ENCODE peak calls at places on chromosomes 1 and 21, in seven cellular contexts. D is uterus, R is adipocyte, G is foreskin fibroblast, U is GM23248, N is cardiac fibroblast, Q is HFF-Myc. I is an unnamed sample.

GRCh38 chr1:200206340-200206739 is 178.8 kb downstream of the NR5A2 start:
- DNase-seq in N (peak), D (no peak), G (peak), U (peak), R (peak), Q (no peak), I (no peak)

GRCh38 chr1:193979219-193979618 is 792.8 kb upstream of the B3GALT2 start:
- DNase-seq in G (no peak), R (no peak), Q (no peak), D (no peak), U (no peak), N (no peak), I (no peak)

GRCh38 chr21:38849776-38850175 is 44.0 kb downstream of the ETS2 start:
- DNase-seq in U (no peak), G (no peak), Q (no peak), D (no peak), N (no peak), R (no peak), I (no peak)

GRCh38 chr1:2451744-2452582 is 24.1 kb upstream of the PLCH2 start:
- DNase-seq in D (no peak), R (peak), Q (peak), U (peak), G (peak), N (peak), I (no peak)

GRCh38 chr1:243725846-243726245 is 124.2 kb downstream of the AKT3 start:
- DNase-seq in R (no peak), U (no peak), D (no peak), Q (no peak), G (no peak), N (no peak), I (no peak)

GRCh38 chr1:105608713-105609112 is 1447.8 kb upstream of the PRMT6 start:
- DNase-seq in N (peak), R (peak), Q (no peak), G (peak), D (no peak), U (peak), I (no peak)

GRCh38 chr1:1558591-1558990 is 16.1 kb downstream of the SSU72 start:
- DNase-seq in R (no peak), D (no peak), U (no peak), G (no peak), N (no peak), Q (no peak), I (no peak)

GRCh38 chr1:25469177-25469576 is 38.5 kb downstream of the MACO1 start:
- DNase-seq in N (peak), G (peak), R (peak), D (no peak), U (peak), Q (no peak), I (no peak)

GRCh38 chr1:117802546-117803257 is 126.7 kb downstream of the GDAP2 start:
- DNase-seq in U (peak), D (no peak), G (peak), Q (no peak), N (no peak), R (no peak), I (no peak)

GRCh38 chr1:39490596-39491145 is 765 bp upstream of the BMP8A start:
- DNase-seq in D (no peak), R (no peak), Q (no peak), N (no peak), G (no peak), U (peak), I (no peak)

GRCh38 chr1:243471026-243471685 is 215.3 kb downstream of the SDCCAG8 start:
- DNase-seq in R (no peak), U (no peak), N (no peak), Q (no peak), G (peak), D (no peak), I (no peak)

GRCh38 chr1:153095764-153096163 is 1.4 kb upstream of the SPRR2E start:
- DNase-seq in D (no peak), Q (no peak), G (no peak), R (no peak), U (no peak), N (no peak), I (no peak)

GRCh38 chr1:85200367-85200869 is 398 bp downstream of the SYDE2 start:
- DNase-seq in N (peak), Q (no peak), R (peak), G (peak), U (peak), D (no peak), I (no peak)

GRCh38 chr1:94907161-94907560 is 19.7 kb downstream of the CNN3 start:
- DNase-seq in U (no peak), N (no peak), R (no peak), G (no peak), D (no peak), Q (no peak), I (no peak)

GRCh38 chr21:30044447-30045064 is 104.8 kb upstream of the GRIK1 start:
- DNase-seq in G (peak), Q (peak), D (no peak), U (peak), R (peak), N (peak), I (no peak)

GRCh38 chr1:91007827-91008226 is 14.0 kb downstream of the ZNF644 start:
- DNase-seq in G (peak), Q (no peak), D (no peak), N (no peak), R (peak), U (peak), I (no peak)

GRCh38 chr1:206524739-206525364 is 17.5 kb downstream of the RASSF5 start:
- DNase-seq in G (no peak), Q (no peak), U (no peak), N (no peak), R (no peak), D (no peak), I (no peak)

GRCh38 chr1:42931108-42931539 is 27.5 kb downstream of the SLC2A1 start:
- DNase-seq in G (peak), N (peak), U (peak), R (peak), D (no peak), Q (no peak), I (peak)

GRCh38 chr1:229753764-229754553 is 127.9 kb downstream of the URB2 start:
- DNase-seq in R (no peak), N (no peak), U (peak), Q (no peak), G (no peak), D (no peak), I (no peak)

GRCh38 chr1:11924334-11925195 is 1.7 kb downstream of the KIAA2013 start:
- DNase-seq in N (no peak), U (peak), D (no peak), R (no peak), G (no peak), Q (no peak), I (no peak)

GRCh38 chr21:44011774-44012473 is at the start of gene TRAPPC10:
- DNase-seq in U (peak), N (peak), D (peak), G (peak), R (peak), Q (no peak), I (peak)

GRCh38 chr1:42210421-42211133 is 46.0 kb upstream of the GUCA2A start:
- DNase-seq in U (peak), Q (no peak), G (peak), N (peak), R (no peak), D (no peak), I (no peak)

GRCh38 chr1:182587666-182588438 is 1.2 kb downstream of the RNASEL start:
- DNase-seq in Q (no peak), N (no peak), G (no peak), R (no peak), U (no peak), D (no peak), I (no peak)

GRCh38 chr1:53592985-53593757 is 134.0 kb downstream of the DMRTB1 start:
- DNase-seq in D (no peak), Q (no peak), G (no peak), U (no peak), N (no peak), R (no peak), I (no peak)

GRCh38 chr1:158248122-158248521 is 6.1 kb upstream of the CD1A start:
- DNase-seq in G (no peak), D (no peak), R (no peak), Q (no peak), N (no peak), U (no peak), I (no peak)

GRCh38 chr21:15788847-15789548 is 59.2 kb downstream of the USP25 start:
- DNase-seq in Q (no peak), R (peak), N (peak), G (peak), U (peak), D (no peak), I (no peak)

GRCh38 chr1:175757381-175758015 is 14.1 kb upstream of the TNR start:
- DNase-seq in D (no peak), Q (no peak), N (peak), U (peak), G (no peak), R (no peak), I (no peak)

GRCh38 chr21:42063206-42063577 is 7.9 kb upstream of the UMODL1 start:
- DNase-seq in Q (no peak), D (no peak), N (no peak), R (no peak), U (no peak), G (no peak), I (no peak)

GRCh38 chr1:225735252-225736149 is 42.1 kb upstream of the SRP9 start:
- DNase-seq in N (peak), U (peak), Q (peak), D (peak), R (peak), G (peak), I (no peak)

GRCh38 chr1:201614262-201615015 is 75.5 kb downstream of the NAV1 start:
- DNase-seq in G (peak), U (peak), R (peak), D (no peak), Q (no peak), N (peak), I (no peak)

GRCh38 chr1:116934586-116935207 is 25.0 kb downstream of the PTGFRN start:
- DNase-seq in N (peak), Q (no peak), R (no peak), U (no peak), G (no peak), D (no peak), I (no peak)

GRCh38 chr1:167561753-167562152 is 8.2 kb upstream of the CREG1 start:
- DNase-seq in Q (no peak), N (no peak), U (no peak), D (no peak), G (no peak), R (no peak), I (no peak)

GRCh38 chr1:107875689-107876088 is 89.3 kb downstream of the VAV3 start:
- DNase-seq in G (no peak), N (no peak), D (no peak), U (no peak), Q (no peak), R (no peak), I (no peak)

GRCh38 chr1:42965339-42965738 is 6.7 kb upstream of the SLC2A1 start:
- DNase-seq in R (no peak), U (no peak), Q (no peak), D (no peak), G (no peak), N (no peak), I (no peak)

GRCh38 chr1:197911857-197912696 is 5.1 kb upstream of the LHX9 start:
- DNase-seq in N (no peak), D (no peak), G (peak), U (no peak), Q (no peak), R (no peak), I (peak)

GRCh38 chr1:161115132-161115711 is 2.6 kb downstream of the PFDN2 start:
- DNase-seq in Q (no peak), N (peak), D (no peak), R (no peak), U (peak), G (peak), I (no peak)
- H3K4me3 ChIP-seq in Q (peak), N (no peak), D (no peak), R (no peak), U (no peak), G (no peak), I (no peak)

GRCh38 chr1:156666862-156667609 is 10.2 kb downstream of the NES start:
- DNase-seq in N (peak), D (no peak), Q (no peak), R (no peak), U (peak), G (peak), I (no peak)

GRCh38 chr1:156665539-156665938 is 11.7 kb downstream of the NES start:
- DNase-seq in Q (no peak), R (no peak), G (no peak), U (no peak), D (no peak), N (no peak), I (no peak)

GRCh38 chr1:156663178-156663577 is 14.0 kb downstream of the NES start:
- DNase-seq in R (no peak), N (peak), D (peak), Q (no peak), U (peak), G (peak), I (no peak)

GRCh38 chr1:156664046-156664948 is 12.9 kb downstream of the NES start:
- DNase-seq in U (peak), D (no peak), Q (no peak), R (peak), N (no peak), G (peak), I (no peak)

DNA sequence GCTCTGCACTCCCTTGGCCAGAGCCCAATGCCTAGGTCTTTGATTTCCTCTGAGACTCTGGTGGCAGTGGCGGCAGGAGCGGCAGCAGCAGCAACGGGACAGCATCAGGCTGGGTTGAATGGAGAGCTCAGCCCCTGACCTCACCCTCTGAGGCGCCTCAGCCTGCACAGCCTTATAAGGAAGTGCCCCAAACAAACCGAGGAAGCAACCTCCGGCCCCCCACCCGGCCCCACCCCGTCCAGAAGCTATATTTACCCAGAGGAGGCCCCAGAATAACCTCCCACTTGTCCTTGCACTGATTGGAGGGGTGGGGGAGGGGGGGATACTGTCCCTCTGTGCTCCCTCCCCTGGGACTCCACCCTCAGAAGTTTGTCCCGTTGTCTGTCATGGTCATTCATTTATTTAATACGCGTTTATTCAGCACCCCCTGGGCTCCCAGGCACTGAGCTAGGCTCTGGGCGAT is 12.2 kb downstream of the NES start:
- DNase-seq in N (no peak), R (peak), Q (no peak), U (peak), G (peak), D (peak), I (peak)
- H3K4me3 ChIP-seq in N (no peak), R (no peak), Q (no peak), U (no peak), G (no peak), D (no peak), I (no peak)

DNA sequence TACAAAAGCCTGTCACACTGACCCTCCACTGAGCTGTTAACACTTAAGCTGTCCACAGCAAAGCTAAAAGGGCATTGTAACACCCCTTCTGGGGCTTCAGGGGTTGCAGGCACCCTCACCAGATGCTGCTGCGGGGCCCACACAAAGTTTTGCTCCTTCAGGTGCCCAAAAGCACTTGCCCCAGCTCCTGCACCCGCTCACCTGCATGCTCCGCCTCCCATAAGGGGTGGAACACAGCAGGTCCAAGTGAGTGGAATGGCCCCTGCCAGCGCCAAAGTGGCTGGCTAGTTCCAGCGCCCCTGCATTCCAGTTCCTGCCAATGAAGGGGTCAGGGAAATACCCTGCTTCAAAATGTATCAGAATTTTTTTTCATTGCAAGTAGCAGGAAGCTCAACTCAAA is 7.3 kb upstream of the RBP7 start:
- DNase-seq in G (no peak), R (no peak), D (no peak), N (no peak), Q (no peak), U (no peak), I (no peak)
- H3K4me3 ChIP-seq in G (no peak), R (no peak), D (no peak), N (no peak), Q (no peak), U (no peak), I (no peak)

DNA sequence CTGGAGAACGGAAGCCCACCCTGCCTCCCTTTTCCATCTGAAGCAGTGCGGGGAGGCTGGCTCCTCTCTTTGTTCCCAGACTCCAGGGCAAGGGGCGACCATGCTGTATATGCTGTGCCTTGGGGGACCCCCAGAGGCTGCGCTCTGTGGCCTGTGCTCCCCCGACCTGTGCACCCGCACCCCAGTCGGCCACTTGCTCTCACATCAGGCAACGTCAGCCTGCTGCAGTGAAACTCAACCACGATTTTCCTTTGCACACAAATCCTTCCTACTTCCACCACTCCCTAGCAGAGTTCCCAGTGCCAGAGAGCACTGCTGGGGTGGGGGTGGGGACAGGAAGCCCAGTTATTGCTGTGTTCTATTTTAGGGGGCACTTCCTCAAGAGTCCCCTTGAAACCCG is 52.5 kb downstream of the SIM2 start:
- DNase-seq in N (no peak), R (no peak), D (no peak), G (no peak), Q (no peak), U (no peak), I (no peak)
- H3K4me3 ChIP-seq in N (no peak), R (no peak), D (no peak), G (no peak), Q (no peak), U (no peak), I (no peak)

GRCh38 chr21:46155514-46156377 is at the start of gene FTCD:
- DNase-seq in R (no peak), D (no peak), U (no peak), N (no peak), Q (no peak), G (no peak), I (peak)
- H3K4me3 ChIP-seq in R (no peak), D (no peak), U (no peak), N (no peak), Q (no peak), G (no peak), I (peak)